ENCODE peak calls at places on chromosomes 2 and 18, in six cellular contexts. E, N, A, W, O and T are unnamed samples.

GRCh38 chr18:24231773-24232735 is 93.2 kb downstream of the CABYR start:
- DNase-seq in E (no peak), N (no peak), A (no peak), W (peak), O (no peak), T (no peak)

GRCh38 chr2:207160115-207160514 is 5.6 kb downstream of the KLF7 start:
- DNase-seq in E (no peak), N (peak), A (no peak), W (no peak), O (no peak), T (no peak)

GRCh38 chr2:45412754-45413379 is 198.2 kb downstream of the SRBD1 start:
- DNase-seq in E (no peak), N (no peak), A (no peak), W (no peak), O (no peak), T (no peak)

GRCh38 chr2:149741646-149742045 is 154.1 kb upstream of the MMADHC start:
- DNase-seq in E (no peak), N (no peak), A (no peak), W (peak), O (no peak), T (no peak)

GRCh38 chr2:32485399-32485798 is 128.6 kb downstream of the BIRC6 start:
- DNase-seq in E (no peak), N (no peak), A (no peak), W (peak), O (no peak), T (no peak)

GRCh38 chr2:73385486-73386341 is at the start of gene ALMS1:
- DNase-seq in E (peak), N (peak), A (peak), W (peak), O (peak), T (peak)

GRCh38 chr2:52390651-52391050 is 1358.7 kb upstream of the NRXN1 start:
- DNase-seq in E (no peak), N (no peak), A (no peak), W (no peak), O (no peak), T (no peak)

GRCh38 chr18:12308386-12309100 is 502 bp downstream of the TUBB6 start:
- DNase-seq in E (no peak), N (peak), A (peak), W (peak), O (no peak), T (no peak)

GRCh38 chr2:64273524-64274398 is 129.5 kb upstream of the PELI1 start:
- DNase-seq in E (no peak), N (no peak), A (no peak), W (peak), O (no peak), T (no peak)

GRCh38 chr2:40034198-40034597 is 255.1 kb upstream of the THUMPD2 start:
- DNase-seq in E (no peak), N (no peak), A (no peak), W (peak), O (no peak), T (no peak)

GRCh38 chr2:184032983-184033382 is 565.3 kb upstream of the ZNF804A start:
- DNase-seq in E (no peak), N (no peak), A (no peak), W (no peak), O (no peak), T (no peak)

GRCh38 chr2:159904127-159904564 is 106.1 kb upstream of the CD302 start:
- DNase-seq in E (no peak), N (no peak), A (no peak), W (peak), O (no peak), T (no peak)

GRCh38 chr18:10752407-10752806 is 226.6 kb downstream of the NAPG start:
- DNase-seq in E (no peak), N (no peak), A (no peak), W (no peak), O (no peak), T (no peak)

GRCh38 chr18:42707080-42707479 is 408.4 kb downstream of the RIT2 start:
- DNase-seq in E (no peak), N (no peak), A (no peak), W (no peak), O (peak), T (no peak)

GRCh38 chr2:109386004-109386695 is 227.6 kb downstream of the SEPTIN10 start:
- DNase-seq in E (no peak), N (peak), A (no peak), W (no peak), O (peak), T (no peak)

GRCh38 chr2:3626118-3626816 is 31.4 kb downstream of the COLEC11 start:
- DNase-seq in E (no peak), N (no peak), A (no peak), W (no peak), O (no peak), T (no peak)

GRCh38 chr2:216781709-216782108 is 78.2 kb downstream of the TNP1 start:
- DNase-seq in E (no peak), N (no peak), A (no peak), W (no peak), O (no peak), T (no peak)